ENCODE peak calls at places on chromosomes 3 and 15, in six cellular contexts. U is left ventricle myocardium inferior, G is MG63, X is PC-3, W is Karpas-422, I is aorta. S is an unnamed sample. For H3K36me3, the result is how much of the 10 kb centered on the place peaks cover.

GRCh38 chr3:13795816-13796215 is 84.1 kb downstream of the WNT7A start:
- DNase-seq in U (no peak), G (no peak), X (no peak), W (no peak), I (peak), S (no peak)

GRCh38 chr15:43531018-43531667 is 13.7 kb downstream of the MAP1A start:
- DNase-seq in U (no peak), G (no peak), X (no peak), W (no peak), I (no peak), S (no peak)

GRCh38 chr3:16309558-16309957 is 44.5 kb downstream of the OXNAD1 start:
- DNase-seq in U (no peak), G (no peak), X (peak), W (no peak), I (no peak), S (no peak)

GRCh38 chr3:37124431-37124830 is 50.0 kb downstream of the LRRFIP2 start:
- DNase-seq in U (no peak), G (no peak), X (no peak), W (no peak), I (no peak), S (no peak)

GRCh38 chr3:170572665-170573253 is 13.1 kb downstream of the SLC7A14 start:
- DNase-seq in U (no peak), G (no peak), X (peak), W (no peak), I (no peak), S (no peak)

GRCh38 chr15:60081976-60082375 is 77.9 kb downstream of the FOXB1 start:
- DNase-seq in U (no peak), G (no peak), X (no peak), W (no peak), I (no peak), S (no peak)

GRCh38 chr15:35115155-35115725 is 30.1 kb upstream of the NANOGP8 start:
- DNase-seq in U (no peak), G (no peak), X (no peak), W (no peak), I (no peak), S (no peak)

GRCh38 chr15:88504445-88504844 is 36.9 kb downstream of the MRPS11 start:
- DNase-seq in U (no peak), G (no peak), X (no peak), W (no peak), I (no peak), S (no peak)

GRCh38 chr3:49357466-49358216 is 512 bp downstream of the GPX1 start:
- DNase-seq in U (peak), G (peak), X (peak), W (peak), I (peak), S (peak)

GRCh38 chr3:184786271-184787010 is 25.5 kb upstream of the VPS8 start:
- DNase-seq in U (peak), G (peak), X (no peak), W (no peak), I (peak), S (no peak)

GRCh38 chr15:40217166-40217785 is 21.6 kb upstream of the PAK6 start:
- DNase-seq in U (no peak), G (no peak), X (peak), W (peak), I (no peak), S (peak)

GRCh38 chr3:124275421-124275820 is 283.5 kb upstream of the ROPN1 start:
- DNase-seq in U (peak), G (peak), X (no peak), W (no peak), I (peak), S (no peak)

GRCh38 chr3:31448035-31448881 is 84.5 kb upstream of the STT3B start:
- DNase-seq in U (no peak), G (peak), X (peak), W (peak), I (no peak), S (no peak)

GRCh38 chr15:101310163-101310480 is 15.1 kb upstream of the SNRPA1 start:
- DNase-seq in U (no peak), G (no peak), X (no peak), W (no peak), I (no peak), S (no peak)

GRCh38 chr3:119695480-119695879 is 7.3 kb upstream of the CFAP91 start:
- DNase-seq in U (no peak), G (no peak), X (peak), W (peak), I (no peak), S (no peak)

GRCh38 chr3:141050913-141051632 is at the start of gene SPSB4:
- DNase-seq in U (peak), G (peak), X (no peak), W (no peak), I (peak), S (peak)

GRCh38 chr3:186060222-186060621 is 48.7 kb downstream of the ETV5 start:
- DNase-seq in U (no peak), G (no peak), X (no peak), W (no peak), I (no peak), S (no peak)

DNA sequence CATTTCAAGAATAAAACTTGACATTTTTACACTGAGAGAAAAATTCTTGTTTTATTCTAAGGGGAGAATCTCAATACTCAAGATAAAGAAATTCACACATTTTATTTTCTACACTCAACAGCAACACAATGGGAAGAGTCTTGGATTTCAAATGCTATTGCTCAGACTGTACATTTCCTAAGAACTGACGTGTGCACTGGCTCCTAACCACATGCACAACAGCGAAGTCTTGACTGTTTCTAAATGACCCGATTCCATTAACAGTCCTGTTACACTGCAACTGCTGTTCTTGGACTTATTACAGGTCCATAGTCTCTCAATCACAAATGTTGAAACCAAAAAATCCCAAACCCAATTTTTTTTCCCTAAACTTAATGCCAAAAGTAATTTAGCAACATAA is 20.9 kb downstream of the ZXDC start:
- DNase-seq in U (no peak), G (no peak), X (no peak), W (no peak), I (no peak), S (no peak)
- H3K36me3 ChIP-seq in U (half or more), G (half or more), X (under half), W (under half), I (under half), S (half or more)

DNA sequence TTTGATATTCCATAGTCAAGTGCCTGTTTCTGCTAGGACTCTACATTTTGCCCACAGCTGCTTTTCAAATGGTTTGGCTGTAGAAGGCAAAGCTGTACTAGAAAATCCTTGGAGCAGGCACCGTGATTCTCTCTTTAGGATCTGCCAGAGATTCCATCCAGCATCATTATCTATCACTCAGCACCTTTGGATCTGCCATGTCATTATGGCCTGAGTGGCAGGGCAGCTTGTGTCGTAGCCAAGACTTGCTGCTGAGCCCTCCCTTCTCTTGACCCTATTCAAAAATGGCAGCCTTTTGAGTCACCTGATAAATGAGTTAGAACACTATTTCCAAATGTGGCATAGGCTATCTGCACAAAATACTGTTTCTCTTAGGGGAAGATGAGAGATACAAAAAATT is 8.1 kb upstream of the CMSS1 start:
- DNase-seq in U (no peak), G (no peak), X (no peak), W (no peak), I (no peak), S (no peak)
- H3K36me3 ChIP-seq in U (under half), G (under half), X (under half), W (under half), I (under half), S (under half)

DNA sequence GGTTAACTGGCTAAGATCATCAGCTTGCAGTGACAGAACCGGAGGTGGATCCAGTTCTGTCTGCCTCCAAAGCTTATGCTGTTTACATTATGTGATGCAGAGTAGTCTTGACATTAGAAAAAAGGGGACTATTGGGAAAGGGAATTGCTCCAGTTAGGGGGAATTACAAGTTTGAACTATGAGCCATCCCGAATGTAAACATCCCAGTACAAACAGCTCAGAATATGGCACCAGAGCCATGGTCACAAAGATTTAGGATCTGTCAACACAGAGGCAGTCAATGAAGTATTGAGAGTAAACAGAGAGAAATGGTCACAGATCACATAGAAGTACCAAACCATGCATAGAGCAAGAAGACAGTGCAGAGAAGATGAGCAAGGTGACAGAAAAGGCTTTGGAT is 39.8 kb upstream of the CRTC3 start:
- DNase-seq in U (no peak), G (no peak), X (peak), W (no peak), I (no peak), S (no peak)
- H3K36me3 ChIP-seq in U (half or more), G (half or more), X (half or more), W (under half), I (under half), S (under half)

DNA sequence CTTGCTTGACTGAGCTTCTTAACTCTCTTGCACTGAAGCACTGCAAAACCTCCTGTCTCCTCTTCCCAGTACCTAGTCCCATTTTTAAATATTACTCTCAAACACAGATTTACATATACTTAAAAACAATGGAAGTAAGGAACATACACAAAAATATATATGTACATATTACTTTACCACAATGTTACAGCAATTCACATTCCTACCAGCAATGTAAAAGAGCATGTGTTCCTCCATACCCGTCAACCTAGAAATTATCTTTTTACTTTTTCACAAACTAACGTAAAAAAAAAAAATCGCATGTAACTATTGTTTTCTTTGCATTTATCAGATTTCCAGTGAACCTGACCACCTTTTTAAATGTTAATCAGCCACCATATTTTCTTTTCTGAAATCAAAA is 60.4 kb downstream of the RYK start:
- DNase-seq in U (no peak), G (no peak), X (no peak), W (no peak), I (no peak), S (no peak)
- H3K36me3 ChIP-seq in U (under half), G (under half), X (under half), W (under half), I (under half), S (under half)

GRCh38 chr3:152396867-152397266 is 128.1 kb downstream of the MBNL1 start:
- DNase-seq in U (no peak), G (no peak), X (no peak), W (no peak), I (no peak), S (no peak)
- H3K36me3 ChIP-seq in U (under half), G (half or more), X (under half), W (under half), I (under half), S (under half)

S was measured in neuronal stem cell.